ENCODE peak calls at places on chromosomes 3 and 15, in five cellular contexts. One of them, this sample, is unnamed.
A peak's percentile ranks its signal among the peaks of the same experiment; 100 is the strongest.

GRCh38 chr15:76333720-76334437 is 2.7 kb upstream of the ISL2 start:
- DNase-seq in occipital lobe: no peak
- DNase-seq in PC-9: no peak
- DNase-seq in lower leg skin: no peak
- DNase-seq in skeletal muscle cell: no peak
- DNase-seq in this sample: no peak

GRCh38 chr15:75033809-75034208 is 10.4 kb downstream of the PPCDC start:
- DNase-seq in occipital lobe: no peak
- DNase-seq in PC-9: no peak
- DNase-seq in lower leg skin: no peak
- DNase-seq in skeletal muscle cell: no peak
- DNase-seq in this sample: no peak

GRCh38 chr15:58330836-58331561 is 100.8 kb upstream of the LIPC start:
- DNase-seq in occipital lobe: no peak
- DNase-seq in PC-9: no peak
- DNase-seq in lower leg skin: no peak
- DNase-seq in skeletal muscle cell: no peak
- DNase-seq in this sample: no peak

GRCh38 chr15:62063851-62064635 is 2.7 kb upstream of the C2CD4A start:
- DNase-seq in occipital lobe: no peak
- DNase-seq in PC-9: peak; percentile 95
- DNase-seq in lower leg skin: no peak
- DNase-seq in skeletal muscle cell: no peak
- DNase-seq in this sample: no peak

GRCh38 chr3:166013073-166013679 is 176.0 kb upstream of the BCHE start:
- DNase-seq in occipital lobe: no peak
- DNase-seq in PC-9: no peak
- DNase-seq in lower leg skin: no peak
- DNase-seq in skeletal muscle cell: no peak
- DNase-seq in this sample: no peak

GRCh38 chr15:75171408-75171807 is 30.3 kb upstream of the C15orf39 start:
- DNase-seq in occipital lobe: no peak
- DNase-seq in PC-9: peak; percentile 62
- DNase-seq in lower leg skin: no peak
- DNase-seq in skeletal muscle cell: peak; percentile 65
- DNase-seq in this sample: no peak

GRCh38 chr15:26691249-26691648 is 81.6 kb downstream of the GABRB3 start:
- DNase-seq in occipital lobe: no peak
- DNase-seq in PC-9: no peak
- DNase-seq in lower leg skin: no peak
- DNase-seq in skeletal muscle cell: no peak
- DNase-seq in this sample: no peak

GRCh38 chr3:83890039-83890762 is 1068.6 kb upstream of the CADM2 start:
- DNase-seq in occipital lobe: no peak
- DNase-seq in PC-9: no peak
- DNase-seq in lower leg skin: no peak
- DNase-seq in skeletal muscle cell: peak; percentile 49
- DNase-seq in this sample: no peak

GRCh38 chr15:55789066-55789660 is 46.2 kb upstream of the PRTG start:
- DNase-seq in occipital lobe: no peak
- DNase-seq in PC-9: no peak
- DNase-seq in lower leg skin: no peak
- DNase-seq in skeletal muscle cell: no peak
- DNase-seq in this sample: no peak

GRCh38 chr15:40372966-40373365 is 9.6 kb upstream of the KNSTRN start:
- DNase-seq in occipital lobe: no peak
- DNase-seq in PC-9: no peak
- DNase-seq in lower leg skin: no peak
- DNase-seq in skeletal muscle cell: no peak
- DNase-seq in this sample: no peak

GRCh38 chr3:18830087-18830486 is 318.2 kb upstream of the KCNH8 start:
- DNase-seq in occipital lobe: no peak
- DNase-seq in PC-9: no peak
- DNase-seq in lower leg skin: no peak
- DNase-seq in skeletal muscle cell: no peak
- DNase-seq in this sample: no peak

GRCh38 chr15:57505949-57506391 is 85.7 kb upstream of the MYZAP start:
- DNase-seq in occipital lobe: no peak
- DNase-seq in PC-9: peak; percentile 96
- DNase-seq in lower leg skin: peak; percentile 84
- DNase-seq in skeletal muscle cell: no peak
- DNase-seq in this sample: no peak

GRCh38 chr3:53104762-53105161 is 25.5 kb downstream of the RFT1 start:
- DNase-seq in occipital lobe: no peak
- DNase-seq in PC-9: no peak
- DNase-seq in lower leg skin: no peak
- DNase-seq in skeletal muscle cell: no peak
- DNase-seq in this sample: no peak

GRCh38 chr15:75199347-75199976 is 2.2 kb upstream of the C15orf39 start:
- DNase-seq in occipital lobe: no peak
- DNase-seq in PC-9: no peak
- DNase-seq in lower leg skin: no peak
- DNase-seq in skeletal muscle cell: no peak
- DNase-seq in this sample: no peak

GRCh38 chr15:43771816-43772215 is 5.0 kb downstream of the ELL3 start:
- DNase-seq in occipital lobe: no peak
- DNase-seq in PC-9: no peak
- DNase-seq in lower leg skin: peak; percentile 56
- DNase-seq in skeletal muscle cell: no peak
- DNase-seq in this sample: no peak

GRCh38 chr15:29130461-29130860 is 139.2 kb downstream of the NSMCE3 start:
- DNase-seq in occipital lobe: no peak
- DNase-seq in PC-9: no peak
- DNase-seq in lower leg skin: no peak
- DNase-seq in skeletal muscle cell: no peak
- DNase-seq in this sample: no peak

GRCh38 chr15:68214838-68215234 is 9.7 kb upstream of the CALML4 start:
- DNase-seq in occipital lobe: no peak
- DNase-seq in PC-9: no peak
- DNase-seq in lower leg skin: no peak
- DNase-seq in skeletal muscle cell: no peak
- DNase-seq in this sample: no peak

GRCh38 chr3:107063351-107063750 is 313.9 kb upstream of the CCDC54 start:
- DNase-seq in occipital lobe: no peak
- DNase-seq in PC-9: no peak
- DNase-seq in lower leg skin: no peak
- DNase-seq in skeletal muscle cell: no peak
- DNase-seq in this sample: no peak

GRCh38 chr3:188863999-188864406 is 307.8 kb upstream of the TPRG1 start:
- DNase-seq in occipital lobe: no peak
- DNase-seq in PC-9: no peak
- DNase-seq in lower leg skin: no peak
- DNase-seq in skeletal muscle cell: peak; percentile 60
- DNase-seq in this sample: no peak

GRCh38 chr3:7144696-7145308 is 283.9 kb downstream of the GRM7 start:
- DNase-seq in occipital lobe: no peak
- DNase-seq in PC-9: no peak
- DNase-seq in lower leg skin: no peak
- DNase-seq in skeletal muscle cell: no peak
- DNase-seq in this sample: no peak

This sample was measured in substantia nigra.